ENCODE peak calls at places on chromosomes 4 and X, in ten cellular contexts. One of them, this sample, is unnamed.

GRCh38 chr4:30716671-30717207 is 3.4 kb upstream of the PCDH7 start:
- DNase-seq in lower lobe of right lung: no peak
- DNase-seq in effector memory CD4-positive, alpha-beta T cell: no peak
- DNase-seq in esophagus squamous epithelium: no peak
- DNase-seq in CD8-positive, alpha-beta memory T cell: no peak
- DNase-seq in HL-60: no peak
- DNase-seq in sigmoid colon: no peak
- DNase-seq in suprapubic skin: no peak
- DNase-seq in tibial artery: no peak
- DNase-seq in heart right ventricle: no peak
- DNase-seq in this sample: no peak

GRCh38 chr4:76704133-76704881 is 193.6 kb downstream of the SOWAHB start:
- DNase-seq in heart right ventricle: no peak
- DNase-seq in HL-60: no peak
- DNase-seq in CD8-positive, alpha-beta memory T cell: no peak
- DNase-seq in lower lobe of right lung: peak; percentile 66
- DNase-seq in effector memory CD4-positive, alpha-beta T cell: no peak
- DNase-seq in sigmoid colon: no peak
- DNase-seq in suprapubic skin: no peak
- DNase-seq in tibial artery: no peak
- DNase-seq in esophagus squamous epithelium: no peak
- DNase-seq in this sample: no peak

GRCh38 chr4:152784490-152785195 is 4.9 kb downstream of the ARFIP1 start:
- DNase-seq in lower lobe of right lung: no peak
- DNase-seq in CD8-positive, alpha-beta memory T cell: no peak
- DNase-seq in sigmoid colon: no peak
- DNase-seq in tibial artery: no peak
- DNase-seq in suprapubic skin: no peak
- DNase-seq in effector memory CD4-positive, alpha-beta T cell: no peak
- DNase-seq in HL-60: no peak
- DNase-seq in heart right ventricle: no peak
- DNase-seq in esophagus squamous epithelium: no peak
- DNase-seq in this sample: no peak

GRCh38 chrX:13051529-13052172 is 7.2 kb upstream of the FAM9C start:
- DNase-seq in CD8-positive, alpha-beta memory T cell: peak; percentile 46
- DNase-seq in tibial artery: no peak
- DNase-seq in lower lobe of right lung: no peak
- DNase-seq in esophagus squamous epithelium: no peak
- DNase-seq in sigmoid colon: no peak
- DNase-seq in HL-60: no peak
- DNase-seq in effector memory CD4-positive, alpha-beta T cell: no peak
- DNase-seq in suprapubic skin: no peak
- DNase-seq in heart right ventricle: peak; percentile 15
- DNase-seq in this sample: no peak

GRCh38 chr4:126895988-126896570 is 736.7 kb upstream of the INTU start:
- DNase-seq in effector memory CD4-positive, alpha-beta T cell: no peak
- DNase-seq in tibial artery: no peak
- DNase-seq in heart right ventricle: no peak
- DNase-seq in sigmoid colon: no peak
- DNase-seq in suprapubic skin: no peak
- DNase-seq in esophagus squamous epithelium: no peak
- DNase-seq in HL-60: no peak
- DNase-seq in CD8-positive, alpha-beta memory T cell: no peak
- DNase-seq in lower lobe of right lung: no peak
- DNase-seq in this sample: no peak

GRCh38 chr4:106830879-106831278 is 205.2 kb downstream of the DKK2 start:
- DNase-seq in lower lobe of right lung: no peak
- DNase-seq in suprapubic skin: no peak
- DNase-seq in HL-60: no peak
- DNase-seq in CD8-positive, alpha-beta memory T cell: no peak
- DNase-seq in sigmoid colon: no peak
- DNase-seq in heart right ventricle: no peak
- DNase-seq in esophagus squamous epithelium: no peak
- DNase-seq in tibial artery: no peak
- DNase-seq in effector memory CD4-positive, alpha-beta T cell: no peak
- DNase-seq in this sample: no peak

GRCh38 chrX:84363674-84364073 is 138.6 kb downstream of the HDX start:
- DNase-seq in effector memory CD4-positive, alpha-beta T cell: no peak
- DNase-seq in suprapubic skin: no peak
- DNase-seq in HL-60: no peak
- DNase-seq in heart right ventricle: no peak
- DNase-seq in CD8-positive, alpha-beta memory T cell: no peak
- DNase-seq in lower lobe of right lung: no peak
- DNase-seq in esophagus squamous epithelium: no peak
- DNase-seq in tibial artery: no peak
- DNase-seq in sigmoid colon: no peak
- DNase-seq in this sample: no peak

GRCh38 chrX:99939883-99940232 is 470.2 kb downstream of the PCDH19 start:
- DNase-seq in HL-60: no peak
- DNase-seq in suprapubic skin: no peak
- DNase-seq in heart right ventricle: no peak
- DNase-seq in esophagus squamous epithelium: no peak
- DNase-seq in CD8-positive, alpha-beta memory T cell: no peak
- DNase-seq in effector memory CD4-positive, alpha-beta T cell: no peak
- DNase-seq in lower lobe of right lung: no peak
- DNase-seq in sigmoid colon: no peak
- DNase-seq in tibial artery: no peak
- DNase-seq in this sample: no peak

GRCh38 chr4:188295899-188296298 is 156.7 kb downstream of the TRIML1 start:
- DNase-seq in sigmoid colon: no peak
- DNase-seq in suprapubic skin: no peak
- DNase-seq in lower lobe of right lung: no peak
- DNase-seq in CD8-positive, alpha-beta memory T cell: no peak
- DNase-seq in heart right ventricle: no peak
- DNase-seq in esophagus squamous epithelium: no peak
- DNase-seq in tibial artery: no peak
- DNase-seq in HL-60: no peak
- DNase-seq in effector memory CD4-positive, alpha-beta T cell: no peak
- DNase-seq in this sample: no peak

GRCh38 chr4:24672871-24673270 is 88.5 kb upstream of the DHX15 start:
- DNase-seq in suprapubic skin: no peak
- DNase-seq in HL-60: no peak
- DNase-seq in tibial artery: no peak
- DNase-seq in effector memory CD4-positive, alpha-beta T cell: no peak
- DNase-seq in CD8-positive, alpha-beta memory T cell: no peak
- DNase-seq in esophagus squamous epithelium: no peak
- DNase-seq in heart right ventricle: no peak
- DNase-seq in sigmoid colon: no peak
- DNase-seq in lower lobe of right lung: no peak
- DNase-seq in this sample: no peak

GRCh38 chrX:67570839-67571238 is 27.0 kb downstream of the AR start:
- DNase-seq in tibial artery: no peak
- DNase-seq in heart right ventricle: no peak
- DNase-seq in suprapubic skin: no peak
- DNase-seq in sigmoid colon: no peak
- DNase-seq in effector memory CD4-positive, alpha-beta T cell: no peak
- DNase-seq in lower lobe of right lung: no peak
- DNase-seq in CD8-positive, alpha-beta memory T cell: no peak
- DNase-seq in HL-60: no peak
- DNase-seq in esophagus squamous epithelium: no peak
- DNase-seq in this sample: no peak

GRCh38 chrX:69297521-69297920 is 132.3 kb upstream of the PJA1 start:
- DNase-seq in esophagus squamous epithelium: no peak
- DNase-seq in lower lobe of right lung: no peak
- DNase-seq in tibial artery: no peak
- DNase-seq in suprapubic skin: no peak
- DNase-seq in CD8-positive, alpha-beta memory T cell: no peak
- DNase-seq in heart right ventricle: no peak
- DNase-seq in HL-60: no peak
- DNase-seq in sigmoid colon: no peak
- DNase-seq in effector memory CD4-positive, alpha-beta T cell: no peak
- DNase-seq in this sample: no peak

GRCh38 chr4:104941661-104942062 is 205.0 kb upstream of the TET2 start:
- DNase-seq in effector memory CD4-positive, alpha-beta T cell: no peak
- DNase-seq in lower lobe of right lung: no peak
- DNase-seq in sigmoid colon: no peak
- DNase-seq in suprapubic skin: no peak
- DNase-seq in tibial artery: no peak
- DNase-seq in heart right ventricle: no peak
- DNase-seq in esophagus squamous epithelium: no peak
- DNase-seq in CD8-positive, alpha-beta memory T cell: no peak
- DNase-seq in HL-60: no peak
- DNase-seq in this sample: no peak

DNA sequence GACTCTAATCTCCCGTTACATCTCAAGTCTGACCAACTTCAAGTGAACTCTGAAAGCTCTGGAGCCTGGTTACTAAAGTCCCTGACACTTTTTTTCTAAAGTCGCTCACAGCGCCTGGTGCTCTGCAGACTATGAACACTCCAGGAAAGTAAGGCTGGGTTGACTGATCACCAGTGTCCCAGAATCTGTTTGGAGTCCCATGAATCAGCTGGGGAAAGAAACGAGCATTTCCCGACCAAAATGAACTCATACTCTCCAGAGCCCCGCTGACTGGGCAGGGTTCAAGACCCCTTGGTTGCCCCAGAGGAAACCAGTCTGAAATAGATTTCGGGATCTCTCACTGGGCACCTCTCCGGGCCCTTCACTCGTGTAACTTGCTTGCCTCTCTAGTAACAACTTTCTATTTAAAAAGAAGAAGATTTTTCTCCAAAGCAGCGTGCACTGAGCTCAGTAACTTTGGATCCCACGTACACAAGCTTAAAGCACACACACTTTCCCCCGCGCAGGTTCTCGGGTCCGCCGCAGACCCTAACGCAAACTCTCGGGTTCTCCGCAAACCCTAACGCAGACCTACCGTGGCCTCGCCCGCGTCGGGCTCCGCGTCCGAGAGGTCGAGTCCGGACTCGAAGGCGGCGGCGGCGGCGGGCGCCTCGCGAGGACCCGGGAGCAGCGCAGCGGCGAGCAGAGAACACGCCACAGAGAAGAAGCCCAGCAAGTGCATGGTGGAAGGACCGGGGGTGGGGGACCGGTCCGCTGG is 953 bp downstream of the VEGFC start:
- DNase-seq in lower lobe of right lung: peak; percentile 47
- DNase-seq in sigmoid colon: peak; percentile 62
- DNase-seq in HL-60: no peak
- DNase-seq in suprapubic skin: no peak
- DNase-seq in heart right ventricle: peak; percentile 16
- DNase-seq in effector memory CD4-positive, alpha-beta T cell: no peak
- DNase-seq in CD8-positive, alpha-beta memory T cell: no peak
- DNase-seq in tibial artery: no peak
- DNase-seq in esophagus squamous epithelium: no peak
- DNase-seq in this sample: no peak
- H3K27ac ChIP-seq in lower lobe of right lung: peak overlapping the region; percentile 79
- H3K27ac ChIP-seq in sigmoid colon: peak overlapping the region; percentile 85
- H3K27ac ChIP-seq in HL-60: no peak overlapping the region
- H3K27ac ChIP-seq in suprapubic skin: peak overlapping the region; percentile 74
- H3K27ac ChIP-seq in heart right ventricle: peak overlapping the region; percentile 89
- H3K27ac ChIP-seq in effector memory CD4-positive, alpha-beta T cell: no peak overlapping the region
- H3K27ac ChIP-seq in CD8-positive, alpha-beta memory T cell: no peak overlapping the region
- H3K27ac ChIP-seq in tibial artery: peak overlapping the region; percentile 50
- H3K27ac ChIP-seq in esophagus squamous epithelium: peak overlapping the region; percentile 81
- H3K27ac ChIP-seq in this sample: no peak overlapping the region

DNA sequence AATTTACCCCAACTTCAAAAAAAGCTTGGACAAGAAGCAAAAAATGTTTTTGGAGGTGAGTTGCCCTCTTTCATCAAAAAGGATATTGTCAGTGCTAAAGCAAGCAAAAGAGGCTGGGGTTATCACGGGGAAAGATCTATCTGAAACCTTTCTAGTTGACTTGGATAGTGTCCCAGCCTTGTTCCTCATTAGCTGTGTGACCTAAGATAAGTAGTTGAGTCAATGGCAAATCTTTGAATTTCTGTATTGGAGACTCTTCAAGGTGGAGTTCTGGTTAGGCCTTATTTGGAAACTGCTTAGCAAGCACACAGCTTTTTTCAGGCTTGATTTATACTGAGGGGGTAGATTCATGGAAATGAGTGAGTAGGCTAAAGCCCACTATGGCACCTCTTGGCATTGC is 271.6 kb downstream of the GRIA3 start:
- DNase-seq in heart right ventricle: no peak
- DNase-seq in HL-60: no peak
- DNase-seq in tibial artery: no peak
- DNase-seq in esophagus squamous epithelium: no peak
- DNase-seq in lower lobe of right lung: no peak
- DNase-seq in sigmoid colon: no peak
- DNase-seq in CD8-positive, alpha-beta memory T cell: no peak
- DNase-seq in effector memory CD4-positive, alpha-beta T cell: no peak
- DNase-seq in suprapubic skin: no peak
- DNase-seq in this sample: no peak
- H3K27ac ChIP-seq in heart right ventricle: no peak overlapping the region
- H3K27ac ChIP-seq in HL-60: no peak overlapping the region
- H3K27ac ChIP-seq in tibial artery: no peak overlapping the region
- H3K27ac ChIP-seq in esophagus squamous epithelium: no peak overlapping the region
- H3K27ac ChIP-seq in lower lobe of right lung: no peak overlapping the region
- H3K27ac ChIP-seq in sigmoid colon: no peak overlapping the region
- H3K27ac ChIP-seq in CD8-positive, alpha-beta memory T cell: no peak overlapping the region
- H3K27ac ChIP-seq in effector memory CD4-positive, alpha-beta T cell: no peak overlapping the region
- H3K27ac ChIP-seq in suprapubic skin: no peak overlapping the region
- H3K27ac ChIP-seq in this sample: no peak overlapping the region

GRCh38 chr4:40165931-40166330 is 30.9 kb upstream of the RHOH start:
- DNase-seq in heart right ventricle: no peak
- DNase-seq in lower lobe of right lung: no peak
- DNase-seq in sigmoid colon: no peak
- DNase-seq in CD8-positive, alpha-beta memory T cell: no peak
- DNase-seq in esophagus squamous epithelium: no peak
- DNase-seq in effector memory CD4-positive, alpha-beta T cell: no peak
- DNase-seq in tibial artery: no peak
- DNase-seq in HL-60: no peak
- DNase-seq in suprapubic skin: no peak
- DNase-seq in this sample: no peak

GRCh38 chr4:40168070-40168469 is 28.8 kb upstream of the RHOH start:
- DNase-seq in suprapubic skin: no peak
- DNase-seq in HL-60: no peak
- DNase-seq in heart right ventricle: no peak
- DNase-seq in CD8-positive, alpha-beta memory T cell: no peak
- DNase-seq in tibial artery: no peak
- DNase-seq in sigmoid colon: no peak
- DNase-seq in lower lobe of right lung: no peak
- DNase-seq in esophagus squamous epithelium: no peak
- DNase-seq in effector memory CD4-positive, alpha-beta T cell: no peak
- DNase-seq in this sample: no peak

GRCh38 chr4:40173470-40173875 is 23.4 kb upstream of the RHOH start:
- DNase-seq in CD8-positive, alpha-beta memory T cell: no peak
- DNase-seq in lower lobe of right lung: no peak
- DNase-seq in effector memory CD4-positive, alpha-beta T cell: no peak
- DNase-seq in sigmoid colon: no peak
- DNase-seq in suprapubic skin: no peak
- DNase-seq in HL-60: no peak
- DNase-seq in tibial artery: no peak
- DNase-seq in heart right ventricle: no peak
- DNase-seq in esophagus squamous epithelium: no peak
- DNase-seq in this sample: no peak

GRCh38 chr4:40170588-40170987 is 26.2 kb upstream of the RHOH start:
- DNase-seq in suprapubic skin: no peak
- DNase-seq in esophagus squamous epithelium: no peak
- DNase-seq in heart right ventricle: no peak
- DNase-seq in tibial artery: no peak
- DNase-seq in sigmoid colon: no peak
- DNase-seq in CD8-positive, alpha-beta memory T cell: no peak
- DNase-seq in lower lobe of right lung: no peak
- DNase-seq in HL-60: no peak
- DNase-seq in effector memory CD4-positive, alpha-beta T cell: no peak
- DNase-seq in this sample: no peak
- H3K27ac ChIP-seq in suprapubic skin: no peak overlapping the region
- H3K27ac ChIP-seq in esophagus squamous epithelium: no peak overlapping the region
- H3K27ac ChIP-seq in heart right ventricle: no peak overlapping the region
- H3K27ac ChIP-seq in tibial artery: no peak overlapping the region
- H3K27ac ChIP-seq in sigmoid colon: no peak overlapping the region
- H3K27ac ChIP-seq in CD8-positive, alpha-beta memory T cell: no peak overlapping the region
- H3K27ac ChIP-seq in lower lobe of right lung: no peak overlapping the region
- H3K27ac ChIP-seq in HL-60: no peak overlapping the region
- H3K27ac ChIP-seq in effector memory CD4-positive, alpha-beta T cell: no peak overlapping the region
- H3K27ac ChIP-seq in this sample: no peak overlapping the region

GRCh38 chr4:7758444-7758815 is 181.2 kb downstream of the AFAP1 start:
- DNase-seq in sigmoid colon: no peak
- DNase-seq in CD8-positive, alpha-beta memory T cell: no peak
- DNase-seq in HL-60: no peak
- DNase-seq in lower lobe of right lung: peak; percentile 30
- DNase-seq in esophagus squamous epithelium: no peak
- DNase-seq in tibial artery: no peak
- DNase-seq in effector memory CD4-positive, alpha-beta T cell: no peak
- DNase-seq in suprapubic skin: no peak
- DNase-seq in heart right ventricle: no peak
- DNase-seq in this sample: no peak
- H3K27ac ChIP-seq in sigmoid colon: no peak overlapping the region
- H3K27ac ChIP-seq in CD8-positive, alpha-beta memory T cell: no peak overlapping the region
- H3K27ac ChIP-seq in HL-60: no peak overlapping the region
- H3K27ac ChIP-seq in lower lobe of right lung: no peak overlapping the region
- H3K27ac ChIP-seq in esophagus squamous epithelium: peak overlapping the region; percentile 26
- H3K27ac ChIP-seq in tibial artery: no peak overlapping the region
- H3K27ac ChIP-seq in effector memory CD4-positive, alpha-beta T cell: no peak overlapping the region
- H3K27ac ChIP-seq in suprapubic skin: no peak overlapping the region
- H3K27ac ChIP-seq in heart right ventricle: no peak overlapping the region
- H3K27ac ChIP-seq in this sample: no peak overlapping the region

This sample was measured in substantia nigra.